ENCODE peak calls at places on chromosomes 5 and 9, in eight cellular contexts. L is PC-3, J is OCI-LY7, T is SK-N-SH, S is HCT116, F is MM.1S, K is neural progenitor cell, R is GM23338. C is an unnamed sample.

GRCh38 chr5:8525835-8526234 is 656.9 kb downstream of the MTRR start:
- DNase-seq in L (no peak), J (no peak), T (no peak), S (no peak), F (no peak), K (no peak), R (no peak), C (no peak)

GRCh38 chr5:96433066-96433447 is at the start of gene PCSK1:
- DNase-seq in L (no peak), J (no peak), T (peak; percentile 44), S (no peak), F (no peak), K (peak; percentile 70), R (peak; percentile 64), C (no peak)

GRCh38 chr9:100515578-100516494 is 42.9 kb downstream of the TMEFF1 start:
- DNase-seq in L (no peak), J (no peak), T (no peak), S (no peak), F (peak; percentile 38), K (peak; percentile 16), R (peak; percentile 23), C (peak; percentile 40)

GRCh38 chr5:168753691-168754254 is 174.6 kb upstream of the PANK3 start:
- DNase-seq in L (no peak), J (no peak), T (no peak), S (no peak), F (no peak), K (no peak), R (no peak), C (no peak)

GRCh38 chr5:173486826-173487225 is 129.6 kb downstream of the BOD1 start:
- DNase-seq in L (no peak), J (no peak), T (no peak), S (no peak), F (no peak), K (no peak), R (no peak), C (no peak)

GRCh38 chr5:154793599-154794524 is 38.7 kb downstream of the LARP1 start:
- DNase-seq in L (no peak), J (no peak), T (no peak), S (no peak), F (no peak), K (no peak), R (no peak), C (no peak)

GRCh38 chr9:35558185-35558584 is 46.9 kb upstream of the TESK1 start:
- DNase-seq in L (no peak), J (no peak), T (no peak), S (no peak), F (no peak), K (no peak), R (no peak), C (no peak)

GRCh38 chr5:33588654-33589372 is 148.0 kb downstream of the TARS1 start:
- DNase-seq in L (peak; percentile 24), J (peak; percentile 27), T (peak; percentile 29), S (peak; percentile 47), F (no peak), K (peak; percentile 77), R (peak; percentile 91), C (peak; percentile 25)

GRCh38 chr5:165630211-165630866 is 2124.9 kb downstream of the MAT2B start:
- DNase-seq in L (peak; percentile 59), J (peak; percentile 29), T (peak; percentile 69), S (no peak), F (peak; percentile 56), K (peak; percentile 86), R (peak; percentile 91), C (peak; percentile 84)

GRCh38 chr9:5529683-5530221 is 19.4 kb downstream of the PDCD1LG2 start:
- DNase-seq in L (peak; percentile 73), J (peak; percentile 76), T (no peak), S (no peak), F (peak; percentile 62), K (no peak), R (no peak), C (no peak)

GRCh38 chr9:26725573-26725972 is 167.0 kb downstream of the CAAP1 start:
- DNase-seq in L (no peak), J (no peak), T (no peak), S (no peak), F (no peak), K (no peak), R (no peak), C (no peak)

GRCh38 chr9:108297025-108297424 is 558.8 kb downstream of the ACTL7B start:
- DNase-seq in L (no peak), J (no peak), T (no peak), S (no peak), F (no peak), K (no peak), R (no peak), C (no peak)

GRCh38 chr5:148939676-148940075 is 113.3 kb downstream of the ADRB2 start:
- DNase-seq in L (peak; percentile 100), J (no peak), T (no peak), S (no peak), F (no peak), K (no peak), R (no peak), C (peak; percentile 28)

GRCh38 chr5:173163219-173163618 is 18.9 kb downstream of the BNIP1 start:
- DNase-seq in L (no peak), J (no peak), T (no peak), S (no peak), F (no peak), K (no peak), R (peak; percentile 33), C (no peak)

GRCh38 chr5:115465416-115465815 is 79.2 kb downstream of the FEM1C start:
- DNase-seq in L (no peak), J (no peak), T (no peak), S (no peak), F (no peak), K (no peak), R (no peak), C (no peak)

GRCh38 chr5:30405821-30406220 is 787.7 kb upstream of the CDH6 start:
- DNase-seq in L (no peak), J (no peak), T (no peak), S (no peak), F (no peak), K (no peak), R (no peak), C (no peak)

GRCh38 chr5:171633776-171634470 is 151.7 kb upstream of the SMIM23 start:
- DNase-seq in L (no peak), J (peak; percentile 27), T (no peak), S (no peak), F (peak; percentile 71), K (no peak), R (no peak), C (no peak)

GRCh38 chr5:103041071-103041676 is 78.8 kb downstream of the GIN1 start:
- DNase-seq in L (peak; percentile 88), J (peak; percentile 15), T (peak; percentile 48), S (peak; percentile 49), F (peak; percentile 49), K (no peak), R (peak; percentile 14), C (peak; percentile 32)

GRCh38 chr5:181160144-181160754 is 12.9 kb downstream of the OR2V2 start:
- DNase-seq in L (peak; percentile 38), J (peak; percentile 66), T (peak; percentile 86), S (no peak), F (peak; percentile 66), K (peak; percentile 78), R (peak; percentile 91), C (peak; percentile 28)

GRCh38 chr5:15544039-15544438 is 44.1 kb downstream of the FBXL7 start:
- DNase-seq in L (no peak), J (no peak), T (no peak), S (no peak), F (no peak), K (no peak), R (no peak), C (no peak)

GRCh38 chr5:151082274-151082902 is 1.6 kb upstream of the TNIP1 start:
- DNase-seq in L (peak; percentile 24), J (no peak), T (peak; percentile 68), S (no peak), F (no peak), K (peak; percentile 65), R (peak; percentile 85), C (peak; percentile 59)

DNA sequence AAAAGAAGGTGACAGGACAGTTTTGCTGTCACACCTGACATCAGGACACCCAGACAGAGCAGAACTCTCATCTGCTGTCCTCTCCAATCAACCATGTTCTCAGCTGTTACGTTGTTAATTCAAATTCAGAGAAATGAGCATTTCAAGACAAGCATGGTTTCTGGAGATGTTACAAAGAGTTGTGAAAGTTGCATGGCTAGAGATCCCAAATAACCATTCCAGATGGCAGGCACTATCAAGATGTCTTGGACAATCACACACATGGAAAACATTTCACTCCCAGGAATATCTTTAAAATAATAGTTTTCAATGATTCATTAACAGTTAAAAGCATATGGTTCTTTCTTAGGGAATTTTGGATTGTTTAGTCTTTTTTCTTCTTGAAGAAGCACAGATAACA is 533.1 kb downstream of the AGTPBP1 start:
- DNase-seq in L (no peak), J (no peak), T (no peak), S (no peak), F (no peak), K (no peak), R (no peak), C (no peak)
- TF ChIP-seq CTCF in L (no peak), J (no peak), T (no peak), S (no peak), F (no peak), K (no peak), R (no peak), C (no peak)

GRCh38 chr5:43273552-43273951 is 39.7 kb downstream of the HMGCS1 start:
- DNase-seq in L (no peak), J (no peak), T (no peak), S (no peak), F (no peak), K (no peak), R (no peak), C (no peak)
- H3K79me2 ChIP-seq in L (no peaks in the 10 kb centered on the region), J (no peaks in the 10 kb centered on the region), T (no peaks in the 10 kb centered on the region), S (no peaks in the 10 kb centered on the region), F (no peaks in the 10 kb centered on the region), K (no peaks in the 10 kb centered on the region), R (no peaks in the 10 kb centered on the region), C (no peaks in the 10 kb centered on the region)

DNA sequence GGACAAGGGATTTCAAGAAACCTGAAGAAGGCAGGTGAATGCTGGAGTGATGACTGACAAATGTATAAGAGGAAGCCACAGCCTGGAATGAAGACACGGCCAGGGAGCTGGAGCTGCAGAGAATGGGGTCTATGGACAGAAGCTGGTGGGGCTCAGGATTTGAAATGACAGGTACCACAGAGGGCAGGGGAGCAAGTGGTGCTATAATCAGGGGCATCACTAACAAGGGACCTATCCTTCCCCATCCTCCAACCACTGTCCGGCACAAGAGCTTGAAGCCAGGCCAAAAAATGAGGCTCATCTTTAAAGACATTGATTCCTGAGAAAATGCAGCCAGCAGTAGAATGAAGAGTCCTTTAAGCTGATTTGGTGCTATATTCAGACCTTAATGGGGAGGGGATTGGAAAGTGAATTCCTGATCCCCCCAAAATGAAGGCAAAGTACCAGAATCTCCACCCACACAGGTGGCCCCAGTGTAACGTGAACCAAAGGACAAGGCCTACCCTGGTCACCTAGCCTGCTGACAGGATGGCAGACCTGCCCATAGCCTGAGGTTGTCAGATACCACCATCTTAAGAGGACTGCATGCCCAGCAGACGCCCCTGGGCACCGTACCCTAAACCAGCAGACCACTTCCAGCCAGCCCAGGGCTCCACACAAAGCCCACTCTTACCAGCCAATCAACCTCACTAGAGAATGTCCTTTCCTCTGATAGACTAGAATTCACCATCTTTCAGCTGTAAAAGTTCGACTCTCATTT is 109.2 kb downstream of the SAXO1 start:
- DNase-seq in L (no peak), J (no peak), T (no peak), S (no peak), F (no peak), K (no peak), R (no peak), C (no peak)
- TF ChIP-seq EZH2phosphoT487 in L (no peak), J (no peak), T (no peak), S (no peak), F (no peak), K (no peak), R (no peak), C (no peak)

GRCh38 chr5:129361441-129362025 is 98.6 kb upstream of the ADAMTS19 start:
- DNase-seq in L (peak; percentile 53), J (peak; percentile 4), T (no peak), S (peak; percentile 15), F (peak; percentile 49), K (peak; percentile 26), R (peak; percentile 72), C (peak; percentile 44)
- TF ChIP-seq CTCF in L (peak; percentile 76), J (peak; percentile 77), T (peak; percentile 61), S (peak; percentile 70), F (peak; percentile 60), K (peak; percentile 74), R (peak; percentile 60), C (peak; percentile 54)

C was measured in hepatocyte.